ENCODE peak calls at places on chromosomes 7 and 10, in eight cellular contexts. One of them, this sample, is unnamed.
A peak's percentile ranks its signal among the peaks of the same experiment; 100 is the strongest.

GRCh38 chr7:142355328-142355727 is 97.5 kb upstream of the PRSS58 start:
- DNase-seq in A549: no peak
- DNase-seq in NCI-H1092 treated with DMSO at 0.1 percent for 48 hours: no peak
- DNase-seq in endothelial cell of umbilical vein: no peak
- DNase-seq in NT2/D1: no peak
- DNase-seq in GM20000: no peak
- DNase-seq in activated CD8-positive, alpha-beta T cell treated with anti-CD3 and anti-CD28 coated beads for 36 hours: no peak
- DNase-seq in RPMI7951: peak; percentile 62
- DNase-seq in this sample: no peak

GRCh38 chr7:140247564-140247963 is 70.8 kb upstream of the KDM7A start:
- DNase-seq in RPMI7951: no peak
- DNase-seq in NCI-H1092 treated with DMSO at 0.1 percent for 48 hours: no peak
- DNase-seq in endothelial cell of umbilical vein: no peak
- DNase-seq in NT2/D1: no peak
- DNase-seq in A549: no peak
- DNase-seq in activated CD8-positive, alpha-beta T cell treated with anti-CD3 and anti-CD28 coated beads for 36 hours: no peak
- DNase-seq in GM20000: no peak
- DNase-seq in this sample: no peak

GRCh38 chr7:98137826-98138151 is 31.1 kb downstream of the LMTK2 start:
- DNase-seq in GM20000: peak; percentile 49
- DNase-seq in endothelial cell of umbilical vein: no peak
- DNase-seq in NT2/D1: no peak
- DNase-seq in NCI-H1092 treated with DMSO at 0.1 percent for 48 hours: no peak
- DNase-seq in activated CD8-positive, alpha-beta T cell treated with anti-CD3 and anti-CD28 coated beads for 36 hours: no peak
- DNase-seq in A549: no peak
- DNase-seq in RPMI7951: no peak
- DNase-seq in this sample: no peak

GRCh38 chr10:121596668-121597503 is 1.4 kb downstream of the FGFR2 start:
- DNase-seq in activated CD8-positive, alpha-beta T cell treated with anti-CD3 and anti-CD28 coated beads for 36 hours: no peak
- DNase-seq in GM20000: peak; percentile 42
- DNase-seq in NT2/D1: peak; percentile 89
- DNase-seq in endothelial cell of umbilical vein: no peak
- DNase-seq in A549: no peak
- DNase-seq in NCI-H1092 treated with DMSO at 0.1 percent for 48 hours: peak; percentile 45
- DNase-seq in RPMI7951: no peak
- DNase-seq in this sample: peak; percentile 78

GRCh38 chr7:116698930-116699722 is 27.1 kb downstream of the MET start:
- DNase-seq in endothelial cell of umbilical vein: no peak
- DNase-seq in activated CD8-positive, alpha-beta T cell treated with anti-CD3 and anti-CD28 coated beads for 36 hours: no peak
- DNase-seq in RPMI7951: no peak
- DNase-seq in GM20000: no peak
- DNase-seq in A549: no peak
- DNase-seq in NCI-H1092 treated with DMSO at 0.1 percent for 48 hours: peak; percentile 99
- DNase-seq in NT2/D1: no peak
- DNase-seq in this sample: no peak

GRCh38 chr10:73247509-73248258 is 629 bp upstream of the DNAJC9 start:
- DNase-seq in A549: no peak
- DNase-seq in NCI-H1092 treated with DMSO at 0.1 percent for 48 hours: no peak
- DNase-seq in GM20000: peak; percentile 17
- DNase-seq in NT2/D1: no peak
- DNase-seq in RPMI7951: no peak
- DNase-seq in activated CD8-positive, alpha-beta T cell treated with anti-CD3 and anti-CD28 coated beads for 36 hours: no peak
- DNase-seq in endothelial cell of umbilical vein: no peak
- DNase-seq in this sample: no peak

GRCh38 chr7:1510780-1511154 is 6.6 kb upstream of the INTS1 start:
- DNase-seq in NCI-H1092 treated with DMSO at 0.1 percent for 48 hours: no peak
- DNase-seq in RPMI7951: no peak
- DNase-seq in A549: no peak
- DNase-seq in GM20000: no peak
- DNase-seq in NT2/D1: no peak
- DNase-seq in endothelial cell of umbilical vein: no peak
- DNase-seq in activated CD8-positive, alpha-beta T cell treated with anti-CD3 and anti-CD28 coated beads for 36 hours: no peak
- DNase-seq in this sample: peak; percentile 57

GRCh38 chr10:10977978-10978377 is 39.7 kb upstream of the CELF2 start:
- DNase-seq in NCI-H1092 treated with DMSO at 0.1 percent for 48 hours: no peak
- DNase-seq in GM20000: no peak
- DNase-seq in activated CD8-positive, alpha-beta T cell treated with anti-CD3 and anti-CD28 coated beads for 36 hours: no peak
- DNase-seq in A549: no peak
- DNase-seq in NT2/D1: no peak
- DNase-seq in endothelial cell of umbilical vein: no peak
- DNase-seq in RPMI7951: no peak
- DNase-seq in this sample: no peak

GRCh38 chr7:130996841-130997231 is 262.8 kb upstream of the KLF14 start:
- DNase-seq in NT2/D1: no peak
- DNase-seq in A549: no peak
- DNase-seq in NCI-H1092 treated with DMSO at 0.1 percent for 48 hours: peak; percentile 54
- DNase-seq in activated CD8-positive, alpha-beta T cell treated with anti-CD3 and anti-CD28 coated beads for 36 hours: peak; percentile 69
- DNase-seq in GM20000: no peak
- DNase-seq in endothelial cell of umbilical vein: peak; percentile 78
- DNase-seq in RPMI7951: no peak
- DNase-seq in this sample: no peak

GRCh38 chr10:93445097-93445960 is 36.8 kb downstream of the MYOF start:
- DNase-seq in NT2/D1: peak; percentile 94
- DNase-seq in GM20000: no peak
- DNase-seq in NCI-H1092 treated with DMSO at 0.1 percent for 48 hours: peak; percentile 88
- DNase-seq in endothelial cell of umbilical vein: peak; percentile 98
- DNase-seq in activated CD8-positive, alpha-beta T cell treated with anti-CD3 and anti-CD28 coated beads for 36 hours: no peak
- DNase-seq in RPMI7951: peak; percentile 97
- DNase-seq in A549: peak; percentile 96
- DNase-seq in this sample: peak; percentile 98